ENCODE peak calls at places on chromosomes 5 and 9, in eight cellular contexts. F, N, M, G, I, Q, D and C are unnamed samples.

GRCh38 chr5:123364443-123364842 is 58.8 kb downstream of the CEP120 start:
- DNase-seq in N (no peak), M (no peak), I (peak; percentile 3), G (no peak), Q (peak; percentile 77), D (no peak), F (no peak), C (no peak)

GRCh38 chr9:134185536-134186011 is 21.2 kb upstream of the RNU6ATAC start:
- DNase-seq in N (peak; percentile 34), M (no peak), D (no peak), G (no peak), F (peak; percentile 24), Q (no peak), I (peak; percentile 55), C (no peak)

GRCh38 chr5:2186472-2187015 is 303.8 kb upstream of the IRX4 start:
- DNase-seq in M (no peak), F (peak; percentile 38), G (no peak), Q (no peak), N (no peak), I (no peak), D (no peak), C (no peak)

GRCh38 chr5:80275347-80275746 is 19.5 kb upstream of the SERINC5 start:
- DNase-seq in D (peak; percentile 41), G (peak; percentile 54), I (peak; percentile 18), N (peak; percentile 28), M (no peak), Q (peak; percentile 21), F (no peak), C (peak; percentile 13)

GRCh38 chr5:162603399-162603798 is 535.8 kb downstream of the GABRG2 start:
- DNase-seq in N (no peak), G (no peak), F (no peak), M (no peak), D (no peak), I (no peak), Q (no peak), C (no peak)

GRCh38 chr9:87874320-87874655 is 8.4 kb upstream of the SPATA31E1 start:
- DNase-seq in D (no peak), G (peak; percentile 6), F (no peak), N (no peak), M (no peak), Q (no peak), I (peak; percentile 26), C (no peak)

GRCh38 chr5:149728303-149728702 is 1.8 kb upstream of the PPARGC1B start:
- DNase-seq in M (no peak), Q (no peak), G (no peak), N (no peak), D (no peak), F (no peak), I (no peak), C (no peak)

GRCh38 chr5:178325311-178326053 is 92.9 kb upstream of the PHYKPL start:
- DNase-seq in G (no peak), I (no peak), F (no peak), M (no peak), N (no peak), Q (no peak), D (no peak), C (no peak)

GRCh38 chr5:177553671-177554429 is 513 bp downstream of the FAM193B start:
- DNase-seq in I (peak; percentile 30), D (peak; percentile 29), N (peak; percentile 3), M (no peak), Q (no peak), G (peak; percentile 51), F (peak; percentile 77), C (peak; percentile 53)

GRCh38 chr9:4837768-4838546 is 45.2 kb downstream of the RCL1 start:
- DNase-seq in M (no peak), G (no peak), Q (peak; percentile 93), D (no peak), F (peak; percentile 90), N (no peak), I (peak; percentile 91), C (peak; percentile 43)

GRCh38 chr9:104506565-104506964 is 2.5 kb downstream of the OR13F1 start:
- DNase-seq in I (no peak), N (no peak), D (no peak), M (no peak), Q (no peak), F (no peak), G (no peak), C (no peak)

GRCh38 chr5:109347252-109347888 is 62.4 kb downstream of the PJA2 start:
- DNase-seq in I (no peak), G (no peak), M (no peak), D (no peak), F (no peak), N (no peak), Q (no peak), C (no peak)

GRCh38 chr5:123997354-123998215 is 485.6 kb downstream of the CSNK1G3 start:
- DNase-seq in D (no peak), Q (peak; percentile 40), M (no peak), I (peak; percentile 70), N (no peak), G (no peak), F (no peak), C (peak; percentile 87)

GRCh38 chr9:121574771-121575519 is 75.3 kb upstream of the GGTA1 start:
- DNase-seq in I (no peak), Q (no peak), G (no peak), D (no peak), F (no peak), M (no peak), N (no peak), C (no peak)

GRCh38 chr5:170495796-170496195 is 8.0 kb upstream of the KCNIP1 start:
- DNase-seq in N (no peak), D (no peak), G (no peak), Q (no peak), F (no peak), M (no peak), I (no peak), C (no peak)

GRCh38 chr5:51194626-51195025 is 188.6 kb upstream of the ISL1 start:
- DNase-seq in M (no peak), F (no peak), N (no peak), I (no peak), Q (no peak), G (no peak), D (no peak), C (no peak)

GRCh38 chr9:130351343-130351742 is 85.8 kb downstream of the HMCN2 start:
- DNase-seq in I (no peak), Q (no peak), D (no peak), G (no peak), N (no peak), F (no peak), M (no peak), C (no peak)

GRCh38 chr5:88230546-88231066 is 38.0 kb downstream of the TMEM161B start:
- DNase-seq in F (no peak), M (no peak), G (no peak), Q (no peak), D (no peak), N (no peak), I (no peak), C (no peak)

GRCh38 chr5:78677777-78678668 is 29.5 kb upstream of the LHFPL2 start:
- DNase-seq in M (no peak), I (peak; percentile 91), Q (peak; percentile 98), F (peak; percentile 87), D (peak; percentile 70), N (no peak), G (no peak), C (peak; percentile 96)

GRCh38 chr5:124707516-124707915 is 38.9 kb downstream of the ZNF608 start:
- DNase-seq in Q (no peak), F (no peak), D (no peak), M (no peak), I (no peak), G (no peak), N (no peak), C (no peak)

GRCh38 chr5:36950586-36951457 is 74.3 kb downstream of the NIPBL start:
- DNase-seq in G (no peak), F (no peak), M (no peak), N (no peak), I (peak; percentile 41), D (no peak), Q (peak; percentile 64), C (peak; percentile 67)

DNA sequence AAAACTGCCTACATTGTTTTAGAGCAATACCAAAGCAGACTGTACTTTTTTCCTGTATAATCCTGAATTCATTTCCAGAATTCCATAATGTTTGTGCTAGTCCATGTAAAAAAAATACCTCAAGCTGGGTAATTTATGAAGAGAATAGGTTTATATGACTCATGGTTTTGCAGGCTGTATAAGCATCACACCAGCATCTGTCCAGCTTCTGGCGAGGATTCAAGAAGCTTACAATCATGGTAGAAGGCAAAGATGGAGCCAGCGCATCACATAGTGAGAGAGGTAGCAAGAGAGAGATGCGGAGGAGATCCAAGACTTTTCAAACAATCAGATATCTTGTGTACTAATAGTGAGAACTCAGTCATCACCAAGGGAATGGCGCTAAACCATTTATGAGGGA is 280.3 kb upstream of the CDH9 start:
- DNase-seq in D (no peak), N (no peak), M (no peak), Q (peak; percentile 68), F (no peak), G (no peak), I (peak; percentile 13), C (no peak)
- H3K9me3 ChIP-seq in D (no peaks in the 10 kb centered on the region), N (no peaks in the 10 kb centered on the region), M (no peaks in the 10 kb centered on the region), Q (no peaks in the 10 kb centered on the region), F (no peaks in the 10 kb centered on the region), G (no peaks in the 10 kb centered on the region), I (no peaks in the 10 kb centered on the region), C (no peaks in the 10 kb centered on the region)

DNA sequence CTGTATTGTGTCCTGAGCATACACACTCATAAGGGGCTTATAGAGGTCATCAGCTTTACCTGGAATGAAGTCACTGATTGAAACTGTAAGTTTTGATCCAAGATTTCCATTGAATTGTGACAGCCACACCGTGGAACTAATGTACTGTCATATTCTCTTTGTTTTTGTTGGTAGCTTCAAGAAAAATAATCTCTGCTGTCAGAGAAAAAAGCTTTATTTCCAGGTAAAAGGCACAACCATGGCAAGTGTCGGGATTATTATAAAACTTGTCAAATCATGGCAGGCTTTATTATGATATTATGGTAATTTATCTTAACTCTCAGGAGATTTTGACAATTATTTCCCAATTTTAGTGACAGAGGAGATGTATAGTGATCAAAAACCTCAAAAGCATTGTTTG is 191.2 kb downstream of the FAM170A start:
- DNase-seq in I (no peak), N (no peak), M (no peak), F (no peak), D (no peak), G (no peak), Q (no peak), C (no peak)
- H3K27me3 ChIP-seq in I (no peaks in the 10 kb centered on the region), N (no peaks in the 10 kb centered on the region), M (no peaks in the 10 kb centered on the region), F (no peaks in the 10 kb centered on the region), D (no peaks in the 10 kb centered on the region), G (no peaks in the 10 kb centered on the region), Q (no peaks in the 10 kb centered on the region), C (no peaks in the 10 kb centered on the region)

DNA sequence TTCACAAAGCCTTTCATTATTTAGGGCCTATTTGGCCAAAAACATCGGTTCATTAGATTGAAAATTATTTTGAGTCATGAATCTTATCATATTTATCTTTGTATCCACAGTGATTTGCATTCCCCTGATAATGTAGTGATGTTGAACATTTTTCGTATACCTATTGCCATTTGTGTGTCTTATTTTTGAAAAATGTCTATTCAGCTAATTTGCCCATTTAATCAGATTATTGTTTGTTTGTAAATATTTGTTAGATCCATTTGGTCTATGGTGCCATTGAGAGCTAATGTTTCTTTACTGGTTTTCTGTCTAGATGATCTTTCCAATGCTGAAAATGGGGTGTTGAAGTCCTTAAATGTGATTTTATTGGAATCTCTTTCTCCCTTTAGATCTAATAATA is 439.2 kb upstream of the TYRP1 start:
- DNase-seq in D (no peak), M (no peak), Q (no peak), I (no peak), N (no peak), G (no peak), F (no peak), C (no peak)
- H3K9me3 ChIP-seq in D (no peaks in the 10 kb centered on the region), M (no peaks in the 10 kb centered on the region), Q (peaks cover 14% of the 10 kb centered on the region), I (peaks cover 31% of the 10 kb centered on the region), N (no peaks in the 10 kb centered on the region), G (no peaks in the 10 kb centered on the region), F (no peaks in the 10 kb centered on the region), C (peaks cover 17% of the 10 kb centered on the region)

GRCh38 chr9:125904155-125904841 is 157.1 kb downstream of the PBX3 start:
- DNase-seq in Q (peak; percentile 11), D (no peak), I (peak; percentile 57), N (no peak), G (no peak), M (no peak), F (no peak), C (no peak)
- H3K27me3 ChIP-seq in Q (no peaks in the 10 kb centered on the region), D (peaks cover 3% of the 10 kb centered on the region), I (no peaks in the 10 kb centered on the region), N (no peaks in the 10 kb centered on the region), G (no peaks in the 10 kb centered on the region), M (no peaks in the 10 kb centered on the region), F (no peaks in the 10 kb centered on the region), C (no peaks in the 10 kb centered on the region)